ENCODE peak calls at places on chromosomes 13 and 19, in seven cellular contexts. Q is stomach, M is breast epithelium, S is GM12891, F is spleen, G is sigmoid colon, Y is transverse colon. H is an unnamed sample.

GRCh38 chr19:5392476-5392875 is 51.9 kb upstream of the PTPRS start:
- DNase-seq in Q (no peak), M (no peak), S (no peak), F (no peak), G (no peak), Y (no peak), H (no peak)

GRCh38 chr13:98286814-98287213 is 109.7 kb upstream of the RNF113B start:
- DNase-seq in Q (no peak), M (no peak), S (no peak), F (no peak), G (no peak), Y (no peak), H (no peak)

GRCh38 chr19:7863157-7863970 is 10.8 kb downstream of the PRR36 start:
- DNase-seq in Q (no peak), M (no peak), S (no peak), F (no peak), G (no peak), Y (no peak), H (no peak)

GRCh38 chr13:26401069-26401468 is 147.1 kb downstream of the CDK8 start:
- DNase-seq in Q (no peak), M (no peak), S (no peak), F (no peak), G (no peak), Y (no peak), H (no peak)

GRCh38 chr13:100547805-100548204 is 40.8 kb downstream of the GGACT start:
- DNase-seq in Q (no peak), M (no peak), S (no peak), F (no peak), G (no peak), Y (no peak), H (no peak)

GRCh38 chr13:43246382-43246781 is 223.0 kb downstream of the DNAJC15 start:
- DNase-seq in Q (no peak), M (no peak), S (no peak), F (no peak), G (no peak), Y (no peak), H (no peak)

GRCh38 chr13:101640797-101641400 is 188.4 kb downstream of the ITGBL1 start:
- DNase-seq in Q (no peak), M (no peak), S (no peak), F (no peak), G (no peak), Y (no peak), H (no peak)

GRCh38 chr19:46603752-46604241 is 2.7 kb downstream of the CALM3 start:
- DNase-seq in Q (no peak), M (no peak), S (no peak), F (peak), G (peak), Y (no peak), H (no peak)

GRCh38 chr19:40799558-40800338 is 757 bp downstream of the EGLN2 start:
- DNase-seq in Q (peak), M (no peak), S (no peak), F (peak), G (peak), Y (no peak), H (no peak)

GRCh38 chr19:21569497-21569870 is 64.1 kb downstream of the ZNF429 start:
- DNase-seq in Q (no peak), M (no peak), S (no peak), F (no peak), G (no peak), Y (peak), H (no peak)

GRCh38 chr13:28817204-28817603 is 2.9 kb upstream of the MTUS2 start:
- DNase-seq in Q (no peak), M (no peak), S (no peak), F (no peak), G (no peak), Y (no peak), H (no peak)

GRCh38 chr13:29587645-29588044 is 7.8 kb downstream of the SLC7A1 start:
- DNase-seq in Q (no peak), M (no peak), S (no peak), F (no peak), G (no peak), Y (no peak), H (no peak)

GRCh38 chr19:4580021-4580901 is 20.8 kb upstream of the SEMA6B start:
- DNase-seq in Q (no peak), M (no peak), S (no peak), F (no peak), G (no peak), Y (no peak), H (no peak)

GRCh38 chr13:94550030-94550738 is 45.8 kb downstream of the TGDS start:
- DNase-seq in Q (peak), M (no peak), S (no peak), F (no peak), G (no peak), Y (no peak), H (no peak)

GRCh38 chr19:49491030-49491803 is 3.8 kb downstream of the RPL13A start:
- DNase-seq in Q (no peak), M (no peak), S (no peak), F (no peak), G (no peak), Y (no peak), H (no peak)

GRCh38 chr19:49488046-49488862 is 846 bp downstream of the RPL13A start:
- DNase-seq in Q (no peak), M (no peak), S (no peak), F (no peak), G (no peak), Y (no peak), H (no peak)

GRCh38 chr19:49490287-49491029 is 3.0 kb downstream of the RPL13A start:
- DNase-seq in Q (no peak), M (no peak), S (no peak), F (no peak), G (no peak), Y (no peak), H (no peak)

GRCh38 chr19:49488863-49489537 is 1.6 kb downstream of the RPL13A start:
- DNase-seq in Q (no peak), M (no peak), S (no peak), F (no peak), G (no peak), Y (no peak), H (no peak)

DNA sequence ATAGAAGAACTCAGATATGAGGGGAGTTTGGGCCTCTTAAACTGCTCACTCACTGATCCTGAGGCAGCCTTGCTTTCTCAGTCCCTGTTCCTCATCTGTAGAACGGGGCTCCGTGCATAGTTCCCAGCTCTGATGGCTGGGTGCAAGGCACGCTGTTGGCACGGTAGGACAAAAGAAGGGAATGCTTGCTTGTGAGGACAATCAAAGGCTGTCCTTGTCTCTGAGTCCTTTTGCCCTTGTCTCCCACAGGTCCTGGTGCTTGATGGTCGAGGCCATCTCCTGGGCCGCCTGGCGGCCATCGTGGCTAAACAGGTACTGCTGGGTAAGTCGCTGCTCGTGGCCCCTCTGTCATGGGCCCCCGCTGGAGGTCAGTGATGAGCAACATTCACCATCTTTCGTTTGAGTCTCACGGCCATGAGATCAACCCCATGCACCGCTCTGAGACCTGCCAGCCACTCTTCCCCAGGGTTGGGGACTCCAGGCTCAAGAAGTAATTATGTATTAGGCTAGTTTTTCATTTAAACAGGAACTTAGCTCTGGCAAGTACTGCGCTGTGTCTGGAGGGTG is 2.3 kb downstream of the RPL13A start:
- DNase-seq in Q (no peak), M (no peak), S (no peak), F (no peak), G (no peak), Y (no peak), H (no peak)
- TF ChIP-seq POLR2AphosphoS5 in Q (no peak), M (no peak), S (peak), F (peak), G (no peak), Y (no peak), H (no peak)

GRCh38 chr13:48303331-48304131 is at the start of gene RB1:
- DNase-seq in Q (peak), M (peak), S (peak), F (peak), G (peak), Y (peak), H (peak)
- TF ChIP-seq POLR2A in Q (no peak), M (peak), S (peak), F (peak), G (peak), Y (peak), H (peak)

DNA sequence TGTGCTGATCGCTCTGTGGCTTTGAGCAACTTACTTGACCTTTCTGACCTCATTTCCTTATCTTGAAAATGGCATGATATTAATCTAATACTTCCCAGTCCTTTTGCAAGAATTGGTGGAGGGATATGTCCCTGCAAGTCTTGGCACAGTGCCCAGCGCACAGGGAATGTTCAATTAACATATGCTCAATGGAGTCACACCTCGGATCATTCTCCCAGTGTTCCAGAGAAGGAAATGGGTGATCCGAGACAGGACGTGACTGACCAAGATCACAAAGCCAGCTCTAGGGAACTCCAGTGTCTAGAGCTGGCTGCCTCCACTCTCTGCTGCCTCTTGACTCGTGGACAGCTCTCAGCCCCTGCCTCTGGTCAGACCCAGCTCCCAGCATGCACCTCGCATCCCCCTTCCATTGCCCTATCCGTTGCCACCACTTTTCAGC is 3.6 kb downstream of the CDC42EP5 start:
- DNase-seq in Q (peak), M (no peak), S (no peak), F (no peak), G (no peak), Y (peak), H (peak)
- TF ChIP-seq POLR2AphosphoS5 in Q (no peak), M (no peak), S (no peak), F (no peak), G (no peak), Y (peak), H (no peak)

GRCh38 chr19:18636183-18636968 is 452 bp upstream of the KLHL26 start:
- DNase-seq in Q (peak), M (peak), S (peak), F (peak), G (peak), Y (peak), H (peak)
- TF ChIP-seq POLR2A in Q (no peak), M (no peak), S (no peak), F (no peak), G (no peak), Y (peak), H (no peak)

DNA sequence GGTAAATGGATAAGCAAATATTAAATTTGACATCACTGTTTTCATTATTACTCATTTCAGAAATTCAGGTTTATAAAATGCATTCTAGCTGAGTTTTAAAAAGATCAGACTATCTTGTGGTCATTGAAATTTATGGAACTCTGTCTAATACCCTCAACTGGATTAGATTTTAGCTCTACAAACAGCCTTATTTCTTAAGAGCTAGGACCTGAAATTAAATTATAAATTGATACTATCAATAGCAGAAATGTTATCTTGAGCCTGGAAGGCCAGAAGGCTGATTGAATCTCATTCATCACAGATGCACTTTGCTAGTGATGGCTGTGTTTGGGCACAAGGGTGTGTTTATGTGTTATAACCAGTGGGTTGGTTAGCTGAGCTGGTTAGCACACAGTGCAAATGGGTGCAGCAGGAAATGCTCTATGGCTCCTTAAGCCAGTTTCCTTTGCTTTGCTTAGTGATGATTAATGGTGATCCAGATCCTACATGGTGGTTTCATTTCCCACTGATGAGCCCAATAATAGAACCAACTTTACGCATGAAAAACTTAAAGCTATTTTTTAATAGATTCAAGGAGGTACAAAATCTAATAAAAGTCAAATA is 310.8 kb upstream of the KLF12 start:
- DNase-seq in Q (no peak), M (no peak), S (no peak), F (no peak), G (no peak), Y (no peak), H (no peak)
- TF ChIP-seq POLR2AphosphoS5 in Q (no peak), M (no peak), S (no peak), F (no peak), G (no peak), Y (no peak), H (no peak)

GRCh38 chr19:57410748-57411671 is at the start of gene ZNF17:
- DNase-seq in Q (peak), M (peak), S (peak), F (peak), G (peak), Y (peak), H (peak)
- TF ChIP-seq POLR2A in Q (no peak), M (no peak), S (peak), F (no peak), G (peak), Y (peak), H (no peak)

GRCh38 chr19:1777149-1777548 is 23.8 kb downstream of the ONECUT3 start:
- DNase-seq in Q (no peak), M (no peak), S (no peak), F (no peak), G (no peak), Y (no peak), H (no peak)
- TF ChIP-seq POLR2AphosphoS5 in Q (no peak), M (no peak), S (no peak), F (no peak), G (no peak), Y (no peak), H (no peak)

DNA sequence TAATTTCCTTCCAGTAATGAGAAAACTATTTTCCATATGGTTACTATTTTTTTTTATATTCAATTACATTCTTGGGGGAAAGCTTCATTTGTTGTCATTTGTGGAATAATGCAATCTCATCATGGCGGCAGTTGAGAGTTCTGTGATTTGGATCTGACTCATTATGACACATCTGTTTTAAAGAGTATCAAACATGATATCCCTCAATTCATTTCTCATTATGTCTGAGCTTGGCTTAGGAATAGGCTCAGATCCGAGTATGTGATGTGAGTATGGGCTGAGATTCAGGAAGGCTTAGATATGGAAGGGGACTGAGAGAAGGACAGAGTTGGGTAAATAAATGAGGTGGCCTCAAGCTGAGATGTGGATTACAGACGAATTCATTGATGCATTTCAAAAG is 64.4 kb downstream of the POSTN start:
- DNase-seq in Q (no peak), M (no peak), S (no peak), F (no peak), G (no peak), Y (no peak), H (no peak)
- TF ChIP-seq POLR2A in Q (no peak), M (no peak), S (no peak), F (no peak), G (no peak), Y (no peak), H (no peak)

GRCh38 chr13:33182729-33183128 is 102.8 kb downstream of the STARD13 start:
- DNase-seq in Q (no peak), M (no peak), S (no peak), F (no peak), G (no peak), Y (no peak), H (no peak)
- TF ChIP-seq POLR2AphosphoS5 in Q (no peak), M (no peak), S (no peak), F (no peak), G (peak), Y (no peak), H (no peak)

GRCh38 chr19:34677386-34678084 is at the start of gene ZNF302:
- DNase-seq in Q (peak), M (peak), S (peak), F (peak), G (peak), Y (peak), H (peak)
- TF ChIP-seq POLR2A in Q (no peak), M (peak), S (peak), F (no peak), G (peak), Y (peak), H (peak)

H was measured in suprapubic skin.